ENCODE peak calls at places on chromosomes 4 and X, in four cellular contexts. One of them, this sample, is unnamed.

GRCh38 chr4:108072300-108072699 is 82.6 kb downstream of the HADH start:
- DNase-seq in K562: no peak
- DNase-seq in H1: no peak
- DNase-seq in GM12878: peak; percentile 38
- DNase-seq in this sample: no peak

GRCh38 chr4:70556856-70557255 is 35.2 kb upstream of the AMBN start:
- DNase-seq in K562: no peak
- DNase-seq in H1: no peak
- DNase-seq in GM12878: no peak
- DNase-seq in this sample: peak; percentile 3

GRCh38 chr4:41883988-41884737 is 51.1 kb upstream of the TMEM33 start:
- DNase-seq in K562: no peak
- DNase-seq in H1: no peak
- DNase-seq in GM12878: no peak
- DNase-seq in this sample: no peak

GRCh38 chr4:138627096-138627495 is 384.9 kb upstream of the SLC7A11 start:
- DNase-seq in K562: no peak
- DNase-seq in H1: no peak
- DNase-seq in GM12878: no peak
- DNase-seq in this sample: peak; percentile 20

GRCh38 chr4:27005512-27006246 is 145.0 kb downstream of the STIM2 start:
- DNase-seq in K562: no peak
- DNase-seq in H1: no peak
- DNase-seq in GM12878: no peak
- DNase-seq in this sample: peak; percentile 78

GRCh38 chr4:169042608-169043007 is 32.6 kb upstream of the CBR4 start:
- DNase-seq in K562: no peak
- DNase-seq in H1: no peak
- DNase-seq in GM12878: no peak
- DNase-seq in this sample: no peak

GRCh38 chr4:158410272-158410671 is 111.4 kb upstream of the RXFP1 start:
- DNase-seq in K562: no peak
- DNase-seq in H1: no peak
- DNase-seq in GM12878: no peak
- DNase-seq in this sample: peak; percentile 22

GRCh38 chr4:56289934-56290333 is 97.4 kb downstream of the AASDH start:
- DNase-seq in K562: no peak
- DNase-seq in H1: no peak
- DNase-seq in GM12878: no peak
- DNase-seq in this sample: no peak

GRCh38 chr4:76800902-76801301 is 97.0 kb downstream of the SOWAHB start:
- DNase-seq in K562: no peak
- DNase-seq in H1: no peak
- DNase-seq in GM12878: peak; percentile 16
- DNase-seq in this sample: no peak

GRCh38 chrX:22634081-22634480 is 361.4 kb downstream of the CBLL2 start:
- DNase-seq in K562: no peak
- DNase-seq in H1: no peak
- DNase-seq in GM12878: no peak
- DNase-seq in this sample: peak; percentile 79

GRCh38 chr4:1474126-1475090 is 68.2 kb upstream of the NKX1-1 start:
- DNase-seq in K562: no peak
- DNase-seq in H1: no peak
- DNase-seq in GM12878: no peak
- DNase-seq in this sample: no peak

GRCh38 chr4:31349907-31350306 is 629.7 kb downstream of the PCDH7 start:
- DNase-seq in K562: peak; percentile 5
- DNase-seq in H1: no peak
- DNase-seq in GM12878: no peak
- DNase-seq in this sample: no peak

GRCh38 chr4:138816883-138817282 is 198.7 kb upstream of the NOCT start:
- DNase-seq in K562: no peak
- DNase-seq in H1: no peak
- DNase-seq in GM12878: no peak
- DNase-seq in this sample: no peak

GRCh38 chr4:46459308-46459707 is 69.4 kb upstream of the GABRA2 start:
- DNase-seq in K562: no peak
- DNase-seq in H1: no peak
- DNase-seq in GM12878: no peak
- DNase-seq in this sample: no peak

DNA sequence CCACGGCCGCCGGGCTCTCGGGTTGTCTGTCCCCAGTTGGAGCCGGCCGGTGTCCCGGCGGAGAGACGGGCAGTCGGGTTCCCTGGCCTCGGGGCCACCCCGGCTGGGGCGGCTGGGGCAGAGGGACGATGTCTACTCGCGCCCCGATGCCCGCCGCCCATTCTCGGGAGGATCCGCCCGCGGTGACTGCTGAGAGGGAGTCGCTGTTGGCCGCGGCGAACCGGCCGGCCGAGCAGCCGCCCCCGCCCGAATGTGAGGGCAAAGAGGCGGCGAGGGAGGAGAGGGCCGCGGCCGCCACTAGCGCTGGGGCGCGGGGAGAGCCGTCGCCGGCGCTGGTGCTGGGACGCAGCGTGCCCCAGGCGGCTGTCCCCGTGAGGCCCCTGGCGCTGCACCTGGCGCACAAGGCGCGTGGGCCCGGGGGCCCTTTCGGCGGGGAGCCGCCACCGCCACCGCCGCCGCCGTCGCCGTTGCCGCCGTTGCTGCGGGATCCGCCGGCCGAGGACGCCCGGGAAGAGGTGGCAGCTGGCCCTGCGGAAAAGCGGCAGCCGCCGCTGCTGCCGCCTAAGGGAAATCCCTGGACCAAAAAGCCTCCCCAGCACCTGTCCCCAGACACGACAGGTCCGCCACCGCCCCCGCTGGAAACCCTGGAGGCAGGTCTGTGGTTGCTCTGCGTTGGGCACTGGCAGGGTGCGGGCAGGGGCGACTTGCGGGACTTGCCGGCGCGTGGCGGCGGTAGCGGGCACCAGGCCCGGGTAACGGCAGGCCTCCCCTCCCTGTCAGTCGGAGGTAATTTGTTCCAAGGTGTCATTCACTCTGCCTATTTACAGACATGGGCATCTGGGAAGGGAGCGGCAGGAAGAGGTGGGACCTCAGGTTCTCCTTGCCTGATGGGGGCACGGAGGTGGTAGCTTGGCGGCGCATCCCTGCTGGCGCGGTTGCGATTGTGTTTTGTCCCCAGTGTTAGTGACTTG is 739 bp downstream of the LARP1B start:
- DNase-seq in K562: peak; percentile 55
- DNase-seq in H1: peak; percentile 78
- DNase-seq in GM12878: no peak
- DNase-seq in this sample: peak; percentile 15
- TF ChIP-seq POLR2A in K562: no peak
- TF ChIP-seq POLR2A in H1: peak; percentile 27
- TF ChIP-seq POLR2A in GM12878: peak; percentile 21
- TF ChIP-seq POLR2A in this sample: no peak

GRCh38 chr4:186902361-186902760 is 178.7 kb upstream of the FAT1 start:
- DNase-seq in K562: no peak
- DNase-seq in H1: no peak
- DNase-seq in GM12878: no peak
- DNase-seq in this sample: no peak
- TF ChIP-seq CHD1 in K562: no peak
- TF ChIP-seq CHD1 in H1: no peak
- TF ChIP-seq CHD1 in GM12878: no peak
- TF ChIP-seq CHD1 in this sample: no peak

GRCh38 chr4:6574747-6575502 is at the start of gene MAN2B2:
- DNase-seq in K562: peak; percentile 99
- DNase-seq in H1: peak; percentile 95
- DNase-seq in GM12878: peak; percentile 3
- DNase-seq in this sample: peak; percentile 63
- TF ChIP-seq POLR2A in K562: peak; percentile 85
- TF ChIP-seq POLR2A in H1: peak; percentile 76
- TF ChIP-seq POLR2A in GM12878: peak; percentile 97
- TF ChIP-seq POLR2A in this sample: peak; percentile 62

GRCh38 chr4:5158391-5158770 is 107.1 kb downstream of the STK32B start:
- DNase-seq in K562: no peak
- DNase-seq in H1: no peak
- DNase-seq in GM12878: no peak
- DNase-seq in this sample: no peak

GRCh38 chr4:5156677-5157076 is 105.4 kb downstream of the STK32B start:
- DNase-seq in K562: no peak
- DNase-seq in H1: no peak
- DNase-seq in GM12878: no peak
- DNase-seq in this sample: no peak

GRCh38 chr4:5157721-5158390 is 106.6 kb downstream of the STK32B start:
- DNase-seq in K562: no peak
- DNase-seq in H1: peak; percentile 35
- DNase-seq in GM12878: no peak
- DNase-seq in this sample: peak; percentile 44

GRCh38 chr4:5160668-5161067 is 109.4 kb downstream of the STK32B start:
- DNase-seq in K562: no peak
- DNase-seq in H1: no peak
- DNase-seq in GM12878: no peak
- DNase-seq in this sample: no peak

DNA sequence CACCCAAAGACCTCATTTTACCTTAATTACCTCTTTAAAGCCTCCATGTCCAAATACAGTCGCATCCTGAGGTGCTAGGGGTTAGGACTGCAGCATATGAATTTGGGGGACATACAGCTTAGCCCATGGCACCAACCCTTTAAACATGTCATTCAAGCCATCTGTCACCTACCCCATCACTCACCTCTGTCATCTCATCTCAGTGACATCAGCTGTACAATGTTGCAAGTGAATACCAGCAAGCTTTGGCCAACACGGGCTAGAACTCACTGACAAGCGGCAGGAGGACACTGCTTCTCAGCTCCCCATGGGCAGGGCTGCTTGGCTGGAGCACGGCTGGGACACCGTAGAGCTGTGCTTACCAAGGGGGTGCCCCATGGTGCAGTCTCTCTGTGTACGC is 107.5 kb downstream of the STK32B start:
- DNase-seq in K562: no peak
- DNase-seq in H1: peak; percentile 35
- DNase-seq in GM12878: no peak
- DNase-seq in this sample: no peak
- TF ChIP-seq CHD1 in K562: no peak
- TF ChIP-seq CHD1 in H1: no peak
- TF ChIP-seq CHD1 in GM12878: no peak
- TF ChIP-seq CHD1 in this sample: no peak

This sample was measured in IMR-90.